ENCODE peak calls at places on chromosomes 5 and 9, in seven cellular contexts. O is GM23248, T is right atrium auricular region, J is GM12865, Q is body of pancreas, F is cardiac muscle cell, N is stomach. G is an unnamed sample.

GRCh38 chr5:133292300-133292699 is 240.5 kb downstream of the HSPA4 start:
- DNase-seq in O (no peak), T (no peak), J (no peak), Q (no peak), F (no peak), N (no peak), G (no peak)

GRCh38 chr5:170614071-170614490 is 110.3 kb downstream of the KCNIP1 start:
- DNase-seq in O (no peak), T (no peak), J (no peak), Q (no peak), F (no peak), N (no peak), G (no peak)

GRCh38 chr5:89703799-89704198 is 705.8 kb downstream of the CETN3 start:
- DNase-seq in O (no peak), T (no peak), J (no peak), Q (no peak), F (peak), N (no peak), G (no peak)

GRCh38 chr9:100856238-100856637 is 172.3 kb upstream of the PLPPR1 start:
- DNase-seq in O (no peak), T (no peak), J (no peak), Q (no peak), F (no peak), N (no peak), G (no peak)

GRCh38 chr5:69007726-69008368 is 86.0 kb upstream of the SLC30A5 start:
- DNase-seq in O (peak), T (peak), J (peak), Q (peak), F (peak), N (peak), G (peak)

GRCh38 chr9:28389411-28389810 is 816.1 kb upstream of the C9orf72 start:
- DNase-seq in O (no peak), T (no peak), J (no peak), Q (no peak), F (no peak), N (no peak), G (no peak)

GRCh38 chr9:86099695-86100364 is 472 bp upstream of the GOLM1 start:
- DNase-seq in O (peak), T (peak), J (peak), Q (peak), F (peak), N (peak), G (peak)

GRCh38 chr9:113548221-113549041 is 84.9 kb downstream of the RGS3 start:
- DNase-seq in O (peak), T (peak), J (peak), Q (peak), F (peak), N (peak), G (no peak)

GRCh38 chr5:28398185-28398584 is 1359.8 kb upstream of the CDH9 start:
- DNase-seq in O (no peak), T (no peak), J (no peak), Q (no peak), F (no peak), N (no peak), G (no peak)

GRCh38 chr5:142520885-142521284 is 165.0 kb downstream of the FGF1 start:
- DNase-seq in O (peak), T (no peak), J (no peak), Q (no peak), F (no peak), N (no peak), G (no peak)

GRCh38 chr5:93622240-93622885 is 39.3 kb downstream of the NR2F1 start:
- DNase-seq in O (peak), T (no peak), J (peak), Q (peak), F (no peak), N (no peak), G (peak)

GRCh38 chr5:2022436-2022835 is 139.7 kb upstream of the IRX4 start:
- DNase-seq in O (no peak), T (peak), J (no peak), Q (no peak), F (no peak), N (no peak), G (no peak)

GRCh38 chr5:55402199-55402598 is 94.4 kb downstream of the MTREX start:
- DNase-seq in O (no peak), T (no peak), J (peak), Q (no peak), F (no peak), N (no peak), G (no peak)

GRCh38 chr5:126462239-126463014 is 39.2 kb downstream of the GRAMD2B start:
- DNase-seq in O (no peak), T (no peak), J (peak), Q (no peak), F (peak), N (no peak), G (no peak)

GRCh38 chr5:173726848-173727557 is 110.6 kb upstream of the BOD1 start:
- DNase-seq in O (no peak), T (no peak), J (no peak), Q (no peak), F (no peak), N (no peak), G (no peak)

GRCh38 chr9:94952553-94953373 is 226.3 kb downstream of the AOPEP start:
- DNase-seq in O (peak), T (peak), J (peak), Q (peak), F (no peak), N (no peak), G (no peak)

GRCh38 chr5:66814146-66814991 is 218.2 kb downstream of the MAST4 start:
- DNase-seq in O (peak), T (no peak), J (peak), Q (peak), F (peak), N (no peak), G (peak)

DNA sequence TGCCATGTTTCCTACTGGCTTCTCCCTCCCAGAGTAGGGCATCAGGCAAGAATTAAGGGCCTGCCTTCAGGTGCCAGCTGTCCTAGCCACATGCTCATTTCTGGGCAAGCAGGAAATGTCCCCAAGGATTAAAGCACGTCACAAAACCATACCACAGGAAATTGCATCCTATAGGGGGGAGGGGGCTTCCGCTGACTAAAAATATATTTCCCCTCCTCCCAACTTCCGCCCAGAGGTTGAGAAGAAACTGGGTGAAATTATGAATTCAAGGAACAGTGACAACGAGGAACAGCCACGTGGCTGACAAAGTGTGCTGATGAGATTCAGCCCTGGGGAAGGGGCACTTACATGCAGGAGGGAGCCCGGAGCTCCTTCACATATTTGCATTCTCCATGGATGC is 4.1 kb downstream of the HBEGF start:
- DNase-seq in O (no peak), T (no peak), J (peak), Q (peak), F (no peak), N (no peak), G (no peak)
- H3K4me3 ChIP-seq in O (no peak), T (peak), J (peak), Q (no peak), F (no peak), N (peak), G (no peak)

DNA sequence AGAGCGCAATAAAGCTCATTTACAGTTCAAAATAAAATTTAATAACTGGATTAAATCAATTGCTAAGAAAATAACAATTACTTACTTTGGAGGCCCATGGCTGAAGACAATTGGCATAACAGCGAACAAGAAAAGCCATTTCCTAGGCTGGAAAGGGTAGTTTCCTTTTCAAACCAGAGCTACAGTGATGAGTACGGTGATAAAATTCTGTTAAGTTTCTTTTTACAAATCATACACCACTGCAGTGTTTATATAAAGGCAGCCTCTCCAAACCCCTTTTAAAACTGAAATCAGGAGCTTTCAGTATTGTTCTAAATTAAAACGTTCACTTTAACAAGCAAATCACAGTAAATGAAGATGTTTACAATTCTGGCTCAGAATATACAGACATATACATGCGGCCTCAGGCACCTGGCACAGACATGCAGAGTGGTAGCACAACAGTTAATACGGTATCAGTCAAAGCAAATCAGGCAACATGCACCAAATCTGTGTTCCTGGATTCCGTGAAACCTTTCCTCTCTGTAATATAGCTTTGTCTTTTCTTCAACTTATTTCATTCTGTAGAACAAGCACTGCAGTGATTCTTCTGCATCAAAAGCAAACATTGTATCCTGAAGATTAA is 102.9 kb downstream of the RAPGEF6 start:
- DNase-seq in O (no peak), T (no peak), J (no peak), Q (no peak), F (no peak), N (no peak), G (no peak)
- H3K4me3 ChIP-seq in O (no peak), T (peak), J (no peak), Q (no peak), F (no peak), N (peak), G (no peak)

DNA sequence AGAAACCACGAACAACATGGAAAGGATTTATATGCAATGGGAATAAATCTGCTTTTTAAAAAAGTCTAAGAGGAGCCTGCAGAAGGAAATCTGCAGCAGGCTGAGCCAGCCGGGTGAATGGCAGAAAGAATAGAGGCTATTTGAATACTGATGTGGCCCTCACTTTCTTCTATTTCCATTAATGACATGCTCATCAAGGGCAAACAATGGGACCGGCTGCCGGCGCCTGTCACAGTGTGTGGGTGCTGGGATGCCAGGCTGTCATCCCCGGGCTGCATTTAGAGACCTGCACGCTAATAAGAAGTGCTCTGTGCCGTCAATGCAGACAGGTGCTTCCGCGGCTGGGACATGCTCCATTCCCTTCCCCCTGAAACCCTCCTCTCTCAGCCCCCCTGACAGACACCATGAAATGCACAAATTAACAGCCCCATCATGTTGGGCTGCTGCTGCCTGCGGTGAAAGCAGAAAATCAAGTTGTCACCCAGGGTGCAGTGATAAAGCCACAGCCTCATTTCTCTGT is 217.7 kb upstream of the TBCA start:
- DNase-seq in O (no peak), T (no peak), J (no peak), Q (no peak), F (no peak), N (no peak), G (no peak)
- H3K4me3 ChIP-seq in O (no peak), T (no peak), J (no peak), Q (no peak), F (no peak), N (no peak), G (no peak)

DNA sequence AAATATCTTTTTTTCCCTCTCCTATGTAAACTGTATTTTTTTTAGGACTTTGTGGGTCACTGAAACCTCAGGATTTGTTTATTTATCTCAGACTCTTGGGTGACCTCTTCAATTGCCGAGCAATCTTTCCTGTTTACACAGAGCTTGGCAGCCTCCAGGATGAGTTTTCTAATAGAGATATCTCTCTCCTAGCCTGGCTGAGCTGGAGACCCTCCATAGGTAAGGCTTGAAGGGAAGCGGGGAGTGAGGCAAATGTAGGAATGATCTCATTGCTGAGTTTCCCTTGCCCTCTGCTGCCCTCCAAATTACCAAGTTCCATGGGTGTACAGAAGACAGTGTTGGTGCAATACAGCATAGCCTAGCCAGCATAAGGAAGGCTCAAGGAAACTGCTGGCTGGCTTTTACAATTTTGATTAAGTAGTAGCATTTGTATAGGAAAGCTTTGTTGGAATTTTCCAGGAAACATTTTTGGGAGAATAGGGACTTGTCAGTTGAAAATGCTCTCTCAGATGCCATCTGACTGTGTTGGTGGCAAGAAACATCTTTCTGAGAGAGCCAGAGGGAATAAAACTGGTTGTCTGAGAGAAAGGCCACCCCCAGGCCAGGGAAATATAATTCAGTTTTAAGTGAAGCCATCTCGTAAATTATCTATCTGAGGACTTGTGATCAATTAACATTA is 116.0 kb downstream of the NMUR2 start:
- DNase-seq in O (no peak), T (no peak), J (no peak), Q (no peak), F (no peak), N (no peak), G (no peak)
- H3K4me3 ChIP-seq in O (no peak), T (no peak), J (no peak), Q (no peak), F (no peak), N (no peak), G (no peak)

DNA sequence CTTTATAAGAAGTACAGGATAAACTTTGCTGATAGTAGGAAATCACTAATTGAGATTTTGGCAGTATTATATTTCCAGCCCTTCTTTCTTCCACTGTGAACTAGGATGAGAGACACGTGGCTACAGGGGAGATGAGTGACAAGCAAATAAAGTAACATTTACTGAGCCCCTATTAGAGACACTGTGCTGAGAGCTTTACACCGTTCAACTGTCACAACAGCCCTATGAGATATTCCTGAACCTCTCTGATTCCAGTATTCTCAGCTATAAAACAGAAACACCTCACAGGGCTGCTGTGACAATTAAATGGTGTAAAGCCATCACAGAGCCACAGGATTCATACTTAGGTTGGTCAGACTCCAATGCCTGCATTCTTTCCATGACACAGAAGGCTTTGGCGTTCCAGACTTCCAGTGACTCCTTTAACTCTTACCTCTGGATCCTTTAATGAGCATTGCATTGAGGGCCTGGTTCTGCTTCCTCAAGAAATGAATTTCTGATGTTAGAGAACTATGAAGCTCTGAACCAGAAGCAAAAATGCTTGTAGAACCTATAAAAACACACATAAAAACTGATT is 169.0 kb downstream of the CDK5RAP2 start:
- DNase-seq in O (peak), T (no peak), J (no peak), Q (no peak), F (no peak), N (no peak), G (no peak)
- H3K4me3 ChIP-seq in O (no peak), T (no peak), J (no peak), Q (no peak), F (no peak), N (no peak), G (no peak)